ENCODE peak calls at places on chromosomes 3 and 15, in five cellular contexts. F is IMR-90, W is HepG2, D is H1, C is K562. P is an unnamed sample.

GRCh38 chr3:52532838-52533622 is 627 bp downstream of the NT5DC2 start:
- DNase-seq in W (no peak), F (no peak), C (peak; percentile 61), D (peak; percentile 72), P (peak; percentile 33)

GRCh38 chr3:45964139-45964538 is 20.9 kb downstream of the CXCR6 start:
- DNase-seq in D (no peak), W (no peak), C (no peak), F (no peak), P (no peak)

GRCh38 chr15:96889734-96890480 is 559.4 kb downstream of the NR2F2 start:
- DNase-seq in D (no peak), W (no peak), F (no peak), C (no peak), P (no peak)

GRCh38 chr3:52198643-52199608 is 966 bp downstream of the ALAS1 start:
- DNase-seq in D (no peak), C (no peak), F (no peak), W (no peak), P (no peak)

GRCh38 chr3:178076718-178077117 is 459.5 kb upstream of the KCNMB2 start:
- DNase-seq in C (no peak), D (no peak), F (no peak), W (no peak), P (no peak)

GRCh38 chr3:56323986-56324420 is 144.3 kb downstream of the ERC2 start:
- DNase-seq in F (peak; percentile 49), W (no peak), C (no peak), D (no peak), P (no peak)

GRCh38 chr15:85607141-85607806 is 187.5 kb downstream of the KLHL25 start:
- DNase-seq in D (no peak), W (peak; percentile 27), F (peak; percentile 68), C (no peak), P (peak; percentile 21)

GRCh38 chr15:77063249-77063648 is 7.7 kb downstream of the TSPAN3 start:
- DNase-seq in C (no peak), W (no peak), D (no peak), F (no peak), P (no peak)

GRCh38 chr15:26129852-26130251 is 266.7 kb upstream of the ATP10A start:
- DNase-seq in W (no peak), D (no peak), C (no peak), F (no peak), P (no peak)

GRCh38 chr3:173970206-173970605 is 572.7 kb downstream of the NLGN1 start:
- DNase-seq in C (no peak), D (no peak), F (no peak), W (no peak), P (no peak)

GRCh38 chr3:186589856-186590579 is 19.5 kb downstream of the DNAJB11 start:
- DNase-seq in W (peak; percentile 69), D (no peak), F (peak; percentile 20), C (no peak), P (no peak)

GRCh38 chr3:18335202-18335601 is 89.9 kb downstream of the SATB1 start:
- DNase-seq in W (no peak), C (no peak), D (no peak), F (no peak), P (no peak)

GRCh38 chr15:83112233-83112958 is 5.0 kb downstream of the TM6SF1 start:
- DNase-seq in F (peak; percentile 95), W (no peak), C (no peak), D (no peak), P (no peak)

GRCh38 chr3:10848261-10848660 is 32.2 kb downstream of the SLC6A11 start:
- DNase-seq in F (no peak), C (no peak), W (no peak), D (no peak), P (no peak)

GRCh38 chr15:99385865-99386264 is 134.6 kb downstream of the LRRC28 start:
- DNase-seq in W (peak; percentile 51), C (no peak), F (peak; percentile 52), D (no peak), P (peak; percentile 58)

GRCh38 chr3:188298585-188298984 is 144.6 kb downstream of the LPP start:
- DNase-seq in W (no peak), F (no peak), C (no peak), D (no peak), P (no peak)

GRCh38 chr15:71800835-71801745 is 9.3 kb upstream of the NR2E3 start:
- DNase-seq in C (peak; percentile 52), W (peak; percentile 47), D (peak; percentile 77), F (peak; percentile 89), P (peak; percentile 96)

GRCh38 chr3:188830955-188831354 is 340.8 kb upstream of the TPRG1 start:
- DNase-seq in C (no peak), W (no peak), D (no peak), F (no peak), P (peak; percentile 4)

GRCh38 chr3:42179110-42179725 is 86.8 kb downstream of the CCK start:
- DNase-seq in F (peak; percentile 93), C (peak; percentile 65), D (peak; percentile 54), W (peak; percentile 83), P (peak; percentile 66)

GRCh38 chr15:57591822-57592367 is at the start of gene MYZAP:
- DNase-seq in D (peak; percentile 74), C (peak; percentile 90), F (no peak), W (no peak), P (no peak)

GRCh38 chr15:89401636-89402252 is 67.1 kb upstream of the POLG start:
- DNase-seq in W (no peak), F (peak; percentile 85), D (no peak), C (no peak), P (peak; percentile 53)

GRCh38 chr3:66033241-66034138 is 5.2 kb downstream of the MAGI1 start:
- DNase-seq in W (no peak), F (no peak), D (peak; percentile 43), C (no peak), P (no peak)

GRCh38 chr3:169923189-169923588 is 11.8 kb downstream of the SAMD7 start:
- DNase-seq in C (no peak), D (no peak), F (no peak), W (peak; percentile 6), P (no peak)

GRCh38 chr15:78790027-78790426 is 21.2 kb downstream of the ADAMTS7 start:
- DNase-seq in D (no peak), F (no peak), C (no peak), W (no peak), P (no peak)

GRCh38 chr15:38195191-38195901 is 57.3 kb upstream of the SPRED1 start:
- DNase-seq in F (peak; percentile 11), D (no peak), C (no peak), W (no peak), P (no peak)

GRCh38 chr15:98858610-98859023 is 149.0 kb downstream of the PGPEP1L start:
- DNase-seq in F (no peak), W (no peak), D (no peak), C (no peak), P (peak; percentile 47)

GRCh38 chr15:40474581-40474980 is 3.8 kb downstream of the CHST14 start:
- DNase-seq in C (no peak), W (no peak), F (no peak), D (no peak), P (no peak)

GRCh38 chr3:55286695-55287094 is 200.4 kb downstream of the WNT5A start:
- DNase-seq in D (no peak), C (no peak), F (no peak), W (no peak), P (no peak)

GRCh38 chr3:55283441-55283925 is 203.6 kb downstream of the WNT5A start:
- DNase-seq in F (no peak), C (no peak), D (no peak), W (no peak), P (no peak)

GRCh38 chr3:55285156-55285555 is 201.9 kb downstream of the WNT5A start:
- DNase-seq in W (no peak), C (no peak), F (peak; percentile 80), D (no peak), P (no peak)

GRCh38 chr3:55282994-55283393 is 204.1 kb downstream of the WNT5A start:
- DNase-seq in F (no peak), C (no peak), D (no peak), W (no peak), P (no peak)
- TF ChIP-seq MAFK in F (no peak), C (no peak), D (no peak), W (no peak), P (no peak)

DNA sequence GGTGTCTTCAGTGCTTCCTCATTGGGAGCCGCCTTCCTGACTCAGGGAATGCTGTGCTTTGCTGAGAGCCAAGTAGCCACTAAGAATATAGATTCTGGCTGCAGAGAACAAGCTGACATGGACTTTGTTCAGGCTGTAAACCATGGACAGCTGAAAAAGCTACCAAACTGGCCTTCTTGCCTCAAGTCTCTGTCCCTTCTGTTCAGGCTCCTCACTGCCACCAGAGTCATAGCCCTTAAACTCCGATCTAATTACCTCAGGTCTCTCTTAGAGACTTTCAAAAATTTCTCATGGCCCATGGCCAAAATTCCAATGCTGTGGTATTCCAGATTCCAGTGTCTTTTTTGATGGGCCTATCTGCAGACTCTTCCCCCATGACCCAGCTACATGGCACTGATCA is 19.4 kb upstream of the PTX3 start:
- DNase-seq in W (no peak), F (no peak), D (no peak), C (no peak), P (no peak)
- TF ChIP-seq MAFK in W (no peak), F (no peak), D (no peak), C (no peak), P (no peak)

GRCh38 chr3:185552358-185552877 is at the start of gene LIPH:
- DNase-seq in W (no peak), F (peak; percentile 30), D (no peak), C (peak; percentile 46), P (peak; percentile 88)
- TF ChIP-seq MAFK in W (no peak), F (no peak), D (no peak), C (peak; percentile 26), P (peak; percentile 16)

GRCh38 chr3:194844046-194844445 is 158.4 kb downstream of the FAM43A start:
- DNase-seq in W (no peak), C (no peak), F (no peak), D (no peak), P (no peak)
- TF ChIP-seq MAFK in W (no peak), C (no peak), F (no peak), D (no peak), P (no peak)

GRCh38 chr15:81481326-81481725 is 107.3 kb upstream of the TMC3 start:
- DNase-seq in F (no peak), D (no peak), W (no peak), C (no peak), P (no peak)

GRCh38 chr15:81484076-81484475 is 110.1 kb upstream of the TMC3 start:
- DNase-seq in F (no peak), W (no peak), C (no peak), D (no peak), P (no peak)

GRCh38 chr15:81483496-81483895 is 109.5 kb upstream of the TMC3 start:
- DNase-seq in W (no peak), D (no peak), C (no peak), F (no peak), P (no peak)

GRCh38 chr15:81475926-81476325 is 101.9 kb upstream of the TMC3 start:
- DNase-seq in F (no peak), D (no peak), C (no peak), W (no peak), P (no peak)

GRCh38 chr15:81480645-81481053 is 106.6 kb upstream of the TMC3 start:
- DNase-seq in D (peak; percentile 54), C (peak; percentile 36), W (peak; percentile 31), F (peak; percentile 69), P (peak; percentile 61)
- TF ChIP-seq MAFK in D (no peak), C (peak; percentile 21), W (no peak), F (peak; percentile 3), P (peak; percentile 50)

P was measured in A549.